ENCODE peak calls at places on chromosomes 5 and 9, in ten cellular contexts. N is midbrain, G is A549, H is GF-D8, D is fibroblast of lung, V is neuronal stem cell, Q is hippocampal formation, I is HS-27A, R is progenitor cell of endocrine pancreas, U is thoracic aorta. K is an unnamed sample.

GRCh38 chr5:138918680-138919079 is 43.5 kb upstream of the LRRTM2 start:
- DNase-seq in N (no peak), G (no peak), H (no peak), D (no peak), V (no peak), Q (no peak), I (no peak), R (no peak), U (no peak), K (no peak)

GRCh38 chr5:176810687-176811501 is 535 bp downstream of the UNC5A start:
- DNase-seq in N (no peak), G (no peak), H (no peak), D (peak; percentile 39), V (no peak), Q (no peak), I (no peak), R (no peak), U (no peak), K (no peak)

GRCh38 chr9:117487555-117488175 is 72.8 kb upstream of the ASTN2 start:
- DNase-seq in N (peak; percentile 88), G (peak; percentile 44), H (no peak), D (peak; percentile 20), V (peak; percentile 78), Q (peak; percentile 68), I (peak; percentile 20), R (peak; percentile 82), U (peak; percentile 4), K (peak; percentile 74)

GRCh38 chr9:127035948-127036347 is 86.5 kb downstream of the ANGPTL2 start:
- DNase-seq in N (peak; percentile 61), G (no peak), H (no peak), D (peak; percentile 38), V (no peak), Q (peak; percentile 35), I (no peak), R (no peak), U (no peak), K (no peak)

GRCh38 chr5:91307023-91307422 is 76.1 kb downstream of the ARRDC3 start:
- DNase-seq in N (no peak), G (no peak), H (no peak), D (no peak), V (no peak), Q (no peak), I (no peak), R (no peak), U (no peak), K (peak; percentile 29)

GRCh38 chr9:113566712-113567071 is 103.2 kb downstream of the RGS3 start:
- DNase-seq in N (no peak), G (no peak), H (no peak), D (no peak), V (no peak), Q (no peak), I (no peak), R (no peak), U (no peak), K (no peak)

GRCh38 chr5:32223972-32224608 is 50.0 kb upstream of the GOLPH3 start:
- DNase-seq in N (no peak), G (peak; percentile 65), H (no peak), D (peak; percentile 86), V (no peak), Q (no peak), I (peak; percentile 69), R (no peak), U (no peak), K (peak; percentile 74)

GRCh38 chr9:83511051-83511450 is 27.1 kb downstream of the FRMD3 start:
- DNase-seq in N (no peak), G (no peak), H (peak; percentile 41), D (peak; percentile 18), V (no peak), Q (no peak), I (no peak), R (no peak), U (no peak), K (peak; percentile 78)

GRCh38 chr9:85172001-85172978 is 502.8 kb downstream of the NTRK2 start:
- DNase-seq in N (no peak), G (no peak), H (no peak), D (peak; percentile 57), V (no peak), Q (no peak), I (no peak), R (no peak), U (no peak), K (no peak)

GRCh38 chr9:76654575-76654974 is 109.7 kb upstream of the PCA3 start:
- DNase-seq in N (no peak), G (no peak), H (no peak), D (peak; percentile 98), V (no peak), Q (no peak), I (peak; percentile 88), R (no peak), U (no peak), K (peak; percentile 96)

GRCh38 chr9:14349818-14350333 is 35.9 kb upstream of the NFIB start:
- DNase-seq in N (no peak), G (no peak), H (no peak), D (no peak), V (no peak), Q (no peak), I (no peak), R (no peak), U (no peak), K (no peak)

GRCh38 chr5:76649140-76649539 is 25.9 kb upstream of the F2RL2 start:
- DNase-seq in N (no peak), G (no peak), H (no peak), D (no peak), V (no peak), Q (no peak), I (no peak), R (no peak), U (no peak), K (no peak)

GRCh38 chr9:126386088-126386487 is 59.5 kb downstream of the MVB12B start:
- DNase-seq in N (peak; percentile 68), G (no peak), H (no peak), D (no peak), V (no peak), Q (peak; percentile 70), I (no peak), R (no peak), U (no peak), K (peak; percentile 15)

GRCh38 chr5:173853370-173854131 is 34.6 kb upstream of the CPEB4 start:
- DNase-seq in N (no peak), G (no peak), H (no peak), D (no peak), V (no peak), Q (no peak), I (no peak), R (no peak), U (no peak), K (no peak)

GRCh38 chr5:103800728-103801127 is 238.1 kb upstream of the NUDT12 start:
- DNase-seq in N (no peak), G (no peak), H (no peak), D (peak; percentile 67), V (no peak), Q (no peak), I (no peak), R (no peak), U (no peak), K (peak; percentile 33)

GRCh38 chr5:169956756-169957155 is 23.5 kb downstream of the INSYN2B start:
- DNase-seq in N (no peak), G (no peak), H (no peak), D (peak; percentile 36), V (no peak), Q (no peak), I (no peak), R (no peak), U (no peak), K (peak; percentile 39)

GRCh38 chr9:74497750-74498615 is 848 bp downstream of the RORB start:
- DNase-seq in N (peak; percentile 67), G (no peak), H (no peak), D (peak; percentile 57), V (peak; percentile 46), Q (no peak), I (no peak), R (no peak), U (no peak), K (peak; percentile 1)

GRCh38 chr9:86285247-86285646 is 2.9 kb upstream of the ISCA1 start:
- DNase-seq in N (no peak), G (no peak), H (peak; percentile 82), D (no peak), V (no peak), Q (no peak), I (no peak), R (no peak), U (no peak), K (no peak)

GRCh38 chr9:110370316-110370715 is 32.7 kb upstream of the TXNDC8 start:
- DNase-seq in N (no peak), G (no peak), H (no peak), D (peak; percentile 66), V (no peak), Q (no peak), I (no peak), R (no peak), U (no peak), K (peak; percentile 43)

GRCh38 chr9:126375386-126375785 is 48.8 kb downstream of the MVB12B start:
- DNase-seq in N (peak; percentile 62), G (no peak), H (no peak), D (peak; percentile 46), V (no peak), Q (peak; percentile 46), I (no peak), R (no peak), U (no peak), K (no peak)

GRCh38 chr5:6158974-6159863 is 219.1 kb downstream of the MED10 start:
- DNase-seq in N (no peak), G (peak; percentile 75), H (no peak), D (peak; percentile 68), V (no peak), Q (peak; percentile 6), I (peak; percentile 15), R (no peak), U (no peak), K (peak; percentile 86)